ENCODE peak calls at places on chromosomes 12 and 14, in six cellular contexts. Z is H9, I is H1, X is neuronal stem cell, L is IMR-90, Y is mesenchymal stem cell. N is an unnamed sample.

GRCh38 chr12:122072031-122072970 is 6.3 kb upstream of the MLXIP start:
- DNase-seq in Z (no peak), I (no peak), X (no peak), L (peak), Y (peak), N (no peak)

GRCh38 chr12:28517101-28517500 is 326.8 kb downstream of the CCDC91 start:
- DNase-seq in Z (no peak), I (no peak), X (no peak), L (no peak), Y (no peak), N (no peak)

GRCh38 chr12:120474092-120474960 is 4.8 kb upstream of the SRSF9 start:
- DNase-seq in Z (peak), I (no peak), X (no peak), L (peak), Y (peak), N (peak)

GRCh38 chr14:102479777-102480176 is 29.8 kb downstream of the ANKRD9 start:
- DNase-seq in Z (no peak), I (no peak), X (no peak), L (no peak), Y (peak), N (no peak)

GRCh38 chr12:16604853-16605252 is 1.1 kb downstream of the LMO3 start:
- DNase-seq in Z (no peak), I (no peak), X (no peak), L (no peak), Y (no peak), N (no peak)

GRCh38 chr14:80636071-80636470 is 305.5 kb downstream of the CEP128 start:
- DNase-seq in Z (no peak), I (no peak), X (no peak), L (peak), Y (no peak), N (no peak)

GRCh38 chr12:13339538-13339937 is 143.0 kb downstream of the EMP1 start:
- DNase-seq in Z (no peak), I (no peak), X (no peak), L (no peak), Y (no peak), N (peak)

GRCh38 chr14:101628471-101628966 is 67.2 kb downstream of the DIO3 start:
- DNase-seq in Z (peak), I (peak), X (peak), L (peak), Y (peak), N (peak)

GRCh38 chr14:105168496-105168978 is at the start of gene JAG2:
- DNase-seq in Z (peak), I (no peak), X (peak), L (no peak), Y (no peak), N (peak)

GRCh38 chr12:123034022-123034541 is 53.6 kb downstream of the ARL6IP4 start:
- DNase-seq in Z (no peak), I (no peak), X (no peak), L (no peak), Y (no peak), N (no peak)

GRCh38 chr14:38404100-38404541 is 148.2 kb upstream of the CLEC14A start:
- DNase-seq in Z (no peak), I (no peak), X (no peak), L (peak), Y (peak), N (no peak)

GRCh38 chr12:96211989-96212388 is 17.8 kb downstream of the ELK3 start:
- DNase-seq in Z (no peak), I (no peak), X (no peak), L (no peak), Y (no peak), N (no peak)

GRCh38 chr12:50985322-50985721 is 33.0 kb downstream of the HIGD1C start:
- DNase-seq in Z (no peak), I (no peak), X (no peak), L (peak), Y (peak), N (no peak)

GRCh38 chr12:108807996-108808725 is 49.2 kb downstream of the SSH1 start:
- DNase-seq in Z (no peak), I (no peak), X (no peak), L (no peak), Y (no peak), N (no peak)

GRCh38 chr14:65015391-65015790 is 28.7 kb downstream of the FNTB start:
- DNase-seq in Z (no peak), I (no peak), X (no peak), L (no peak), Y (no peak), N (no peak)

GRCh38 chr12:108666326-108666995 is 32.8 kb upstream of the SELPLG start:
- DNase-seq in Z (no peak), I (no peak), X (no peak), L (peak), Y (peak), N (no peak)

GRCh38 chr14:30345511-30345910 is 213.4 kb upstream of the G2E3 start:
- DNase-seq in Z (no peak), I (no peak), X (no peak), L (no peak), Y (no peak), N (no peak)

GRCh38 chr14:94120667-94121335 is 8.6 kb downstream of the IFI27L2 start:
- DNase-seq in Z (no peak), I (no peak), X (no peak), L (peak), Y (peak), N (no peak)

GRCh38 chr12:83181074-83181473 is 494.4 kb downstream of the TMTC2 start:
- DNase-seq in Z (no peak), I (no peak), X (no peak), L (no peak), Y (no peak), N (no peak)

GRCh38 chr12:31005944-31006361 is 67.7 kb upstream of the DDX11 start:
- DNase-seq in Z (no peak), I (no peak), X (no peak), L (peak), Y (peak), N (no peak)

GRCh38 chr14:34018564-34019244 is 67.8 kb upstream of the EGLN3 start:
- DNase-seq in Z (no peak), I (no peak), X (no peak), L (no peak), Y (no peak), N (no peak)

GRCh38 chr12:119659289-119659897 is 8.5 kb upstream of the PRKAB1 start:
- DNase-seq in Z (no peak), I (no peak), X (peak), L (peak), Y (peak), N (peak)

GRCh38 chr14:44962573-44963528 is 861 bp downstream of the TOGARAM1 start:
- DNase-seq in Z (no peak), I (no peak), X (peak), L (peak), Y (peak), N (peak)
- H4K91ac ChIP-seq in Z (no peak), I (no peak), X (no peak), L (no peak), Y (no peak), N (no peak)

DNA sequence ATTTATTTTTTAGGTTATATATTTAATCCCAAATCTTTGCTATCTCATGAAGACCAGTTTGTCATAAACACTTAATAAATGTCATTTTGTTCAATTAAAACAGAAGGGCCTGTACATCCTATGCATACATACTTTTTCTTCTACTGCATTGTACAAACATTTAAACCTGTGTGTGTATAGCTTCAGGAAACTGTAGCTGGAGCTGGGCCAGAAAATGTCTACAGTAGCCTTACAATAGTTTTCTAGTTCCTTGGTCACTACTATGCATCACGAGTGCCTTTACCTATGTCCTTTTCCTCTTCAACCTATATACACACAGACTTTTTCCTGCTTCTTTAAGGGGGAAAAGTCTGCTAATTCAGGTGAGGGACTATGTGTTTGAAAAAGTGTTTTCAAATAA is 302.8 kb downstream of the PAWR start:
- DNase-seq in Z (no peak), I (no peak), X (no peak), L (no peak), Y (no peak), N (no peak)
- H4K91ac ChIP-seq in Z (no peak), I (no peak), X (no peak), L (no peak), Y (no peak), N (no peak)

DNA sequence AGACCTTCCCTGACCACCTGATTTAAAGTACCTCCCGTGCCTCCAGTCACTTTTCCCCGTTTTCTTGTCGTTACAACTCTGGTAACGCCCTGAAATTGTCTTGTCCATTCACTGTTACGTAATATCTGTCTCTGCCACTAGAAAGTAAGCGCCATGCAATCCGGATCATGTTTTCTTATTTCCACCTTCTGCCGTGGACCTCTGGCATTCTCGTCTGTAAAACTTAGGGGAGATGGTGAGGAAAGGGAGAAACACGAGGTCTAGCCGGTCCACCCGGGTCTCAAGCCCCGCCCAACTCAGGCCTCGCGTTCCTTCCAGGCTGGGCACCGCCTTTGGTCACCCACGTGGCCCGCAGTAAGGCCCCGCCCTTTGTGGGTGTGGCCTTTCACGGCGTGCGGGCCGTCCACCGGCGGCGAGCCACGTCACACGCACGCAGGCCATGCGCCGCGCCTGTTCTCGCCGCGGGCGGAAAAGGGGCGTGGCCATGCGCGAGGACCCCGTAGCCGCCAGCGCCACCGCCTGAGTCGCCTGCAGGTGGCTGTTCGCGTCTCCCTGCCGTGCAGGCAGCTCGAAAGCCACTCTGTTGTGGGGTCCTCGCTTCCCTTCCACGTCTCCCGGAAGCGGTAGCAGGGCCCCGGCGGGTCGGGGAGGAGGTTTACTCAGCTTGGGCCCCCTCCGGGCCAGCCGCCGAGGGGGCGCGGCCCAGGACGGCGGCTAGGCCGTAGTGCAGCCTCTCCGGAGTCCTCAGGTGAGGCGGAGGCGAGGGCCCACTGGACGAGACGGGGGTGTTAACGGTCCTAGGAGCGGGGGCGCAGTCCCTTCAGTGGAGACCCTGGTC is at the start of gene GOLGA5:
- DNase-seq in Z (peak), I (peak), X (peak), L (peak), Y (peak), N (peak)
- H4K91ac ChIP-seq in Z (no peak), I (peak), X (no peak), L (peak), Y (peak), N (peak)

DNA sequence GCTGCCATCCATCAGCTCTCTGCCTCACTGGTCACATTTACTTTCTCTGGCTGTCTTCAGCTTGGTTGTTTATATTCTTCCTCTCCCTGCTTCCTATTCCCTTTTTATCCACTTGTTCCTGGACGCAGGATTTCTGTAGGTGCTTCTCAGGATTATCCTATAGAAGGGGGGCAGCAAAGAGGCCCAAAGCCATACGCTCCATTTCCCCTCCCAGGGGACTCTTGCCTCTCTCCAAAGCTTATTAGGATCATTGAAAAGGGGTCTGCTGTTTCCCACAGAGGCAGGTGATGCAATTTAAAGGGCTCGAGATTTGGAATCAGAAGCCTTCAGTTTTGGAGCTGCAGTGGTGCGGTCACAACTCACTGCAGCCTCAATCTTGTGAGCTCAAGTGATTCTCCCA is 31.5 kb upstream of the SYNDIG1L start:
- DNase-seq in Z (no peak), I (no peak), X (no peak), L (no peak), Y (no peak), N (no peak)
- H4K91ac ChIP-seq in Z (no peak), I (no peak), X (no peak), L (no peak), Y (no peak), N (no peak)

GRCh38 chr12:130813949-130814348 is 25.1 kb downstream of the STX2 start:
- DNase-seq in Z (no peak), I (no peak), X (no peak), L (no peak), Y (no peak), N (no peak)
- H4K91ac ChIP-seq in Z (no peak), I (peak), X (no peak), L (no peak), Y (no peak), N (no peak)

GRCh38 chr14:28599191-28599590 is 167.4 kb upstream of the FOXG1 start:
- DNase-seq in Z (no peak), I (no peak), X (no peak), L (no peak), Y (no peak), N (no peak)
- H4K91ac ChIP-seq in Z (no peak), I (no peak), X (no peak), L (no peak), Y (no peak), N (no peak)

GRCh38 chr12:105672576-105672975 is 342.1 kb downstream of the C12orf75 start:
- DNase-seq in Z (no peak), I (no peak), X (no peak), L (no peak), Y (peak), N (no peak)
- H4K91ac ChIP-seq in Z (no peak), I (no peak), X (no peak), L (peak), Y (no peak), N (no peak)